ENCODE peak calls at places on chromosomes 2 and 18, in seven cellular contexts. I, X, E, B, L, O and S are unnamed samples.

GRCh38 chr18:36397033-36397432 is 99.5 kb downstream of the FHOD3 start:
- DNase-seq in L (no peak), E (no peak), I (no peak), X (no peak), B (no peak), O (no peak), S (no peak)

GRCh38 chr2:67137699-67138098 is 259.4 kb upstream of the ETAA1 start:
- DNase-seq in X (no peak), O (no peak), L (no peak), B (no peak), I (no peak), E (no peak), S (no peak)

GRCh38 chr2:222303045-222303827 is 4.4 kb upstream of the PAX3 start:
- DNase-seq in E (no peak), X (no peak), I (no peak), L (no peak), B (no peak), O (no peak), S (peak)

GRCh38 chr2:37156857-37157714 is at the start of gene EIF2AK2:
- DNase-seq in B (peak), L (peak), I (peak), O (peak), X (peak), E (peak), S (no peak)

GRCh38 chr2:224971214-224971613 is 71.1 kb downstream of the DOCK10 start:
- DNase-seq in O (peak), L (peak), B (no peak), X (peak), I (peak), E (no peak), S (peak)

GRCh38 chr2:230640540-230641011 is 72.1 kb upstream of the CAB39 start:
- DNase-seq in O (no peak), I (no peak), B (no peak), L (no peak), E (no peak), X (no peak), S (no peak)

GRCh38 chr2:234967201-234967873 is 15.5 kb downstream of the SH3BP4 start:
- DNase-seq in B (no peak), E (no peak), O (no peak), L (no peak), X (no peak), I (no peak), S (no peak)

GRCh38 chr2:24909555-24910177 is 10.4 kb downstream of the ADCY3 start:
- DNase-seq in B (peak), I (no peak), X (no peak), E (no peak), O (no peak), L (no peak), S (no peak)

GRCh38 chr2:161415467-161416293 is 417 bp upstream of the TBR1 start:
- DNase-seq in E (peak), O (no peak), B (no peak), I (no peak), X (no peak), L (no peak), S (no peak)

DNA sequence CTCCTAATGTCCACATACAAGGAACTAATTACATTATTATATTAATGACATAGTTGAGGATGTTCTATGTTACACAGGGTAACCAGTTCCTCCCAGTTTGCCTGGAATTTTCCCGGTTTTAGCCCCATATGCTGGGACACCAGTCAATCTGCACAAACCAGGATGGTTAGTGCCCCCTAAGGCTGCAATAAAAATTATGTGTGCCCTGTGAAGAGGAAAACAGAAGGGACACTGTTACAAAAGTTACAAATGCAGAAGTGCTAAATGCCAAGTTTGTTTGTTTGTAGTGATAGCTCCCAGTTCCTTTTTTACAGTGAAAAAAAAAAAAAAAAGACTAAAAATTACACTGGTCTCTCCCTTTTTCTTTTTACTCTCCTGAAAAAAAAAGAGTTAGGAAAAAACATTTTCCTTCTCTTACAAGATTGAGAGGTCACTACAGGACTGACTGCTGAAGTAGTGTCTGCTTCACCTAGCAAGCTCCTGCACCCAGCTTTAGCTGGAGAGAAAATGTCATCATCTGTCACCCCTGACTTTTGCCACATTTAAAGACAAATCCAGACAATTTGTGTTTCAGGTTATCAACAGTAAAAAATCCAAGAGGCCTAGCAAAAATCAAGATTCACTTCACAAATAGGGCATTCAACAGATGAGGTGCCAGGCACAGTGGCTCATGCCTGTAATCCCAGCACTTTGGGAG is 3.2 kb downstream of the ANKRD44 start:
- DNase-seq in B (no peak), X (no peak), L (no peak), I (no peak), E (no peak), O (no peak), S (no peak)
- TF ChIP-seq CTCF in B (peak), X (no peak), L (no peak), I (no peak), E (no peak), O (no peak), S (no peak)

GRCh38 chr2:47072018-47072691 is 83.0 kb downstream of the STPG4 start:
- DNase-seq in X (no peak), E (no peak), L (no peak), B (peak), I (peak), O (peak), S (no peak)
- TF ChIP-seq CTCF in X (no peak), E (no peak), L (no peak), B (peak), I (no peak), O (peak), S (no peak)

GRCh38 chr2:55088400-55088799 is 38.1 kb upstream of the RTN4 start:
- DNase-seq in L (no peak), E (no peak), O (no peak), B (peak), I (no peak), X (no peak), S (no peak)

GRCh38 chr2:55087930-55088329 is 37.7 kb upstream of the RTN4 start:
- DNase-seq in O (no peak), B (no peak), I (no peak), E (no peak), X (no peak), L (no peak), S (no peak)

GRCh38 chr2:55085113-55085713 is 35.0 kb upstream of the RTN4 start:
- DNase-seq in L (no peak), E (no peak), B (no peak), X (no peak), I (no peak), O (no peak), S (no peak)

GRCh38 chr2:55087501-55087900 is 37.2 kb upstream of the RTN4 start:
- DNase-seq in B (no peak), X (no peak), O (no peak), I (no peak), L (no peak), E (no peak), S (no peak)

GRCh38 chr2:55084631-55085030 is 34.4 kb upstream of the RTN4 start:
- DNase-seq in X (no peak), I (no peak), O (no peak), B (no peak), L (no peak), E (no peak), S (no peak)
- TF ChIP-seq CTCF in X (no peak), I (no peak), O (no peak), B (no peak), L (no peak), E (no peak), S (no peak)

GRCh38 chr2:6773007-6773693 is 92.6 kb downstream of the CMPK2 start:
- DNase-seq in L (peak), B (peak), X (peak), O (peak), I (peak), E (peak), S (no peak)

GRCh38 chr2:6772366-6772710 is 93.4 kb downstream of the CMPK2 start:
- DNase-seq in O (no peak), L (no peak), I (no peak), B (no peak), X (no peak), E (no peak), S (no peak)

GRCh38 chr2:6770006-6770405 is 95.7 kb downstream of the CMPK2 start:
- DNase-seq in E (no peak), X (no peak), B (no peak), O (no peak), I (no peak), L (no peak), S (no peak)

GRCh38 chr2:6773694-6774044 is 92.0 kb downstream of the CMPK2 start:
- DNase-seq in E (no peak), L (no peak), X (no peak), B (no peak), I (no peak), O (no peak), S (no peak)

DNA sequence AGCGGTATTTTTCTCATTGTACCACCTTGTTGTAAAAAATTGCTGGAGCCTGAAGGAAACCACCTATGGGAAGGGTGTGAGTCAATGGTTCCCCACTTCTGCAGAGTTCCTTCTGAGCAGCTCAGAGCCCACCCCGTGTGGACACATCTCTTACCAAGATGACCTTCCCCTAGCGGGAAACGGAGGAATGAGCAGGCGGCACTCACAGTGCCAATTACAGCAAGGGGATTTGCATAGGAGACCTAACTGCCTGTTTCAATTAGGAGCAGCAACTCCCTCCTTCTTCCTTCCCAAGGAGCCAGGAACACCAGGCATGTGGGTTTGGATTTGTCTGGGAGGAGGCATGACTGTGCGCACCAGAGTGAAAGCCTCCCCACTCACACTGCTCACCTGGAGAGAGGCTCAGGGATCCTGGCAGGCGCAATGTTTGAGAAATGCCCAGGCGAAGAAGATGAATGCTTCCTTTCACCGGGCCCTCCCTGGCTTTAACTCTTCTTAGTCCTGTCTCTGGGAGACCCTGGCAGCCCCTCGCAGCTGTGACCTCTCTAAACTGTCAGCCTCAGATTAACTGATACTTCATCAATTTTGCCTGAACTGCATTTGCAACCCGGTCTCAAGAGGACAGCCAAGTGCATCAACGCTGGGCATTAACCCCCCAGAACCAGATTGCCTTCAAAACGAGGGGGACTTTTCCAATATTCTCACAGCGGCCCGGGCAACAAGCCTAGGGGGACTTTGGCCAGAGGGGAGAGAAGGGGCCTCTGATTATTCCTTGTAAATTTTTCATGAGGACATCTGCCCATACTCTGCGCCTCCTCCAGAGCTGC is 94.0 kb downstream of the CMPK2 start:
- DNase-seq in O (no peak), L (no peak), B (no peak), X (no peak), E (no peak), I (no peak), S (no peak)
- TF ChIP-seq CTCF in O (no peak), L (no peak), B (no peak), X (no peak), E (no peak), I (no peak), S (no peak)